ENCODE peak calls at places on chromosomes 1 and 21, in seven cellular contexts. One of them, this sample, is unnamed.

GRCh38 chr1:29473167-29473855 is 237.0 kb downstream of the PTPRU start:
- DNase-seq in K562: no peak
- DNase-seq in SK-N-SH: peak
- DNase-seq in HCT116: no peak
- DNase-seq in HepG2: no peak
- DNase-seq in GM12878: no peak
- DNase-seq in H1: no peak
- DNase-seq in this sample: no peak

GRCh38 chr21:27759820-27760219 is 792.9 kb upstream of the ADAMTS5 start:
- DNase-seq in K562: no peak
- DNase-seq in SK-N-SH: no peak
- DNase-seq in HCT116: no peak
- DNase-seq in HepG2: no peak
- DNase-seq in GM12878: no peak
- DNase-seq in H1: no peak
- DNase-seq in this sample: peak

GRCh38 chr1:162822391-162823200 is 32.1 kb downstream of the HSD17B7 start:
- DNase-seq in K562: no peak
- DNase-seq in SK-N-SH: peak
- DNase-seq in HCT116: peak
- DNase-seq in HepG2: no peak
- DNase-seq in GM12878: no peak
- DNase-seq in H1: peak
- DNase-seq in this sample: peak

GRCh38 chr1:15048437-15048980 is 105.0 kb upstream of the TMEM51 start:
- DNase-seq in K562: no peak
- DNase-seq in SK-N-SH: no peak
- DNase-seq in HCT116: no peak
- DNase-seq in HepG2: no peak
- DNase-seq in GM12878: no peak
- DNase-seq in H1: no peak
- DNase-seq in this sample: no peak

GRCh38 chr1:15833069-15833679 is 14.3 kb upstream of the SPEN start:
- DNase-seq in K562: no peak
- DNase-seq in SK-N-SH: no peak
- DNase-seq in HCT116: peak
- DNase-seq in HepG2: no peak
- DNase-seq in GM12878: no peak
- DNase-seq in H1: no peak
- DNase-seq in this sample: peak

GRCh38 chr1:59506952-59507351 is 210.1 kb downstream of the FGGY start:
- DNase-seq in K562: no peak
- DNase-seq in SK-N-SH: no peak
- DNase-seq in HCT116: no peak
- DNase-seq in HepG2: no peak
- DNase-seq in GM12878: peak
- DNase-seq in H1: no peak
- DNase-seq in this sample: no peak

GRCh38 chr1:26820784-26821269 is 5.7 kb upstream of the ZDHHC18 start:
- DNase-seq in K562: no peak
- DNase-seq in SK-N-SH: no peak
- DNase-seq in HCT116: no peak
- DNase-seq in HepG2: peak
- DNase-seq in GM12878: peak
- DNase-seq in H1: no peak
- DNase-seq in this sample: no peak

GRCh38 chr1:115641762-115642167 is at the start of gene VANGL1:
- DNase-seq in K562: peak
- DNase-seq in SK-N-SH: peak
- DNase-seq in HCT116: no peak
- DNase-seq in HepG2: peak
- DNase-seq in GM12878: no peak
- DNase-seq in H1: no peak
- DNase-seq in this sample: peak

GRCh38 chr1:114353233-114353632 is 157.8 kb downstream of the TRIM33 start:
- DNase-seq in K562: no peak
- DNase-seq in SK-N-SH: peak
- DNase-seq in HCT116: no peak
- DNase-seq in HepG2: peak
- DNase-seq in GM12878: no peak
- DNase-seq in H1: no peak
- DNase-seq in this sample: no peak

GRCh38 chr1:197838836-197839235 is 63.6 kb upstream of the DENND1B start:
- DNase-seq in K562: no peak
- DNase-seq in SK-N-SH: no peak
- DNase-seq in HCT116: peak
- DNase-seq in HepG2: no peak
- DNase-seq in GM12878: no peak
- DNase-seq in H1: no peak
- DNase-seq in this sample: no peak

GRCh38 chr1:197001828-197002227 is 24.5 kb downstream of the CFHR5 start:
- DNase-seq in K562: no peak
- DNase-seq in SK-N-SH: no peak
- DNase-seq in HCT116: no peak
- DNase-seq in HepG2: no peak
- DNase-seq in GM12878: no peak
- DNase-seq in H1: no peak
- DNase-seq in this sample: no peak

GRCh38 chr1:26696191-26696644 is 403 bp downstream of the ARID1A start:
- DNase-seq in K562: peak
- DNase-seq in SK-N-SH: peak
- DNase-seq in HCT116: no peak
- DNase-seq in HepG2: no peak
- DNase-seq in GM12878: no peak
- DNase-seq in H1: no peak
- DNase-seq in this sample: no peak

GRCh38 chr1:156246241-156246761 is 1.6 kb downstream of the PAQR6 start:
- DNase-seq in K562: no peak
- DNase-seq in SK-N-SH: peak
- DNase-seq in HCT116: no peak
- DNase-seq in HepG2: no peak
- DNase-seq in GM12878: no peak
- DNase-seq in H1: no peak
- DNase-seq in this sample: no peak

GRCh38 chr1:22814176-22815042 is 103.8 kb downstream of the EPHB2 start:
- DNase-seq in K562: no peak
- DNase-seq in SK-N-SH: peak
- DNase-seq in HCT116: no peak
- DNase-seq in HepG2: no peak
- DNase-seq in GM12878: no peak
- DNase-seq in H1: no peak
- DNase-seq in this sample: no peak

GRCh38 chr1:228420968-228421826 is 4.5 kb upstream of the TRIM17 start:
- DNase-seq in K562: peak
- DNase-seq in SK-N-SH: no peak
- DNase-seq in HCT116: no peak
- DNase-seq in HepG2: no peak
- DNase-seq in GM12878: no peak
- DNase-seq in H1: no peak
- DNase-seq in this sample: peak

GRCh38 chr21:21232320-21232719 is 234.1 kb downstream of the NCAM2 start:
- DNase-seq in K562: no peak
- DNase-seq in SK-N-SH: peak
- DNase-seq in HCT116: no peak
- DNase-seq in HepG2: no peak
- DNase-seq in GM12878: no peak
- DNase-seq in H1: no peak
- DNase-seq in this sample: peak

GRCh38 chr21:38472709-38473108 is 25.6 kb downstream of the ERG start:
- DNase-seq in K562: no peak
- DNase-seq in SK-N-SH: no peak
- DNase-seq in HCT116: no peak
- DNase-seq in HepG2: no peak
- DNase-seq in GM12878: no peak
- DNase-seq in H1: no peak
- DNase-seq in this sample: no peak

GRCh38 chr1:54312874-54313316 is 93.3 kb downstream of the SSBP3 start:
- DNase-seq in K562: no peak
- DNase-seq in SK-N-SH: peak
- DNase-seq in HCT116: no peak
- DNase-seq in HepG2: peak
- DNase-seq in GM12878: no peak
- DNase-seq in H1: no peak
- DNase-seq in this sample: no peak

GRCh38 chr1:215844266-215844665 is 277.2 kb downstream of the KCTD3 start:
- DNase-seq in K562: no peak
- DNase-seq in SK-N-SH: no peak
- DNase-seq in HCT116: no peak
- DNase-seq in HepG2: no peak
- DNase-seq in GM12878: no peak
- DNase-seq in H1: no peak
- DNase-seq in this sample: no peak

GRCh38 chr1:41608242-41608641 is 123.8 kb upstream of the EDN2 start:
- DNase-seq in K562: no peak
- DNase-seq in SK-N-SH: no peak
- DNase-seq in HCT116: no peak
- DNase-seq in HepG2: no peak
- DNase-seq in GM12878: no peak
- DNase-seq in H1: no peak
- DNase-seq in this sample: no peak

GRCh38 chr21:36473203-36473602 is 6.7 kb downstream of the CLDN14 start:
- DNase-seq in K562: no peak
- DNase-seq in SK-N-SH: no peak
- DNase-seq in HCT116: no peak
- DNase-seq in HepG2: no peak
- DNase-seq in GM12878: no peak
- DNase-seq in H1: no peak
- DNase-seq in this sample: no peak

GRCh38 chr1:3598051-3598471 is 13.2 kb downstream of the MEGF6 start:
- DNase-seq in K562: peak
- DNase-seq in SK-N-SH: no peak
- DNase-seq in HCT116: no peak
- DNase-seq in HepG2: no peak
- DNase-seq in GM12878: no peak
- DNase-seq in H1: no peak
- DNase-seq in this sample: no peak
- TF ChIP-seq JUND in K562: no peak
- TF ChIP-seq JUND in SK-N-SH: no peak
- TF ChIP-seq JUND in HCT116: no peak
- TF ChIP-seq JUND in HepG2: no peak
- TF ChIP-seq JUND in GM12878: no peak
- TF ChIP-seq JUND in H1: no peak
- TF ChIP-seq JUND in this sample: no peak

GRCh38 chr21:45033791-45034555 is 40.4 kb upstream of the ADARB1 start:
- DNase-seq in K562: no peak
- DNase-seq in SK-N-SH: no peak
- DNase-seq in HCT116: no peak
- DNase-seq in HepG2: no peak
- DNase-seq in GM12878: no peak
- DNase-seq in H1: no peak
- DNase-seq in this sample: no peak
- TF ChIP-seq JUND in K562: no peak
- TF ChIP-seq JUND in SK-N-SH: no peak
- TF ChIP-seq JUND in HCT116: no peak
- TF ChIP-seq JUND in HepG2: no peak
- TF ChIP-seq JUND in GM12878: no peak
- TF ChIP-seq JUND in H1: no peak
- TF ChIP-seq JUND in this sample: no peak

GRCh38 chr21:42313501-42313969 is 1.7 kb downstream of the TFF3 start:
- DNase-seq in K562: no peak
- DNase-seq in SK-N-SH: no peak
- DNase-seq in HCT116: no peak
- DNase-seq in HepG2: peak
- DNase-seq in GM12878: no peak
- DNase-seq in H1: no peak
- DNase-seq in this sample: peak

GRCh38 chr21:42314616-42315295 is 453 bp downstream of the TFF3 start:
- DNase-seq in K562: no peak
- DNase-seq in SK-N-SH: no peak
- DNase-seq in HCT116: no peak
- DNase-seq in HepG2: peak
- DNase-seq in GM12878: no peak
- DNase-seq in H1: no peak
- DNase-seq in this sample: no peak

GRCh38 chr21:42311816-42312625 is 3.2 kb downstream of the TFF3 start:
- DNase-seq in K562: no peak
- DNase-seq in SK-N-SH: no peak
- DNase-seq in HCT116: no peak
- DNase-seq in HepG2: no peak
- DNase-seq in GM12878: no peak
- DNase-seq in H1: no peak
- DNase-seq in this sample: no peak

GRCh38 chr21:42311160-42311559 is 4.0 kb downstream of the TFF3 start:
- DNase-seq in K562: no peak
- DNase-seq in SK-N-SH: no peak
- DNase-seq in HCT116: no peak
- DNase-seq in HepG2: no peak
- DNase-seq in GM12878: no peak
- DNase-seq in H1: no peak
- DNase-seq in this sample: no peak

DNA sequence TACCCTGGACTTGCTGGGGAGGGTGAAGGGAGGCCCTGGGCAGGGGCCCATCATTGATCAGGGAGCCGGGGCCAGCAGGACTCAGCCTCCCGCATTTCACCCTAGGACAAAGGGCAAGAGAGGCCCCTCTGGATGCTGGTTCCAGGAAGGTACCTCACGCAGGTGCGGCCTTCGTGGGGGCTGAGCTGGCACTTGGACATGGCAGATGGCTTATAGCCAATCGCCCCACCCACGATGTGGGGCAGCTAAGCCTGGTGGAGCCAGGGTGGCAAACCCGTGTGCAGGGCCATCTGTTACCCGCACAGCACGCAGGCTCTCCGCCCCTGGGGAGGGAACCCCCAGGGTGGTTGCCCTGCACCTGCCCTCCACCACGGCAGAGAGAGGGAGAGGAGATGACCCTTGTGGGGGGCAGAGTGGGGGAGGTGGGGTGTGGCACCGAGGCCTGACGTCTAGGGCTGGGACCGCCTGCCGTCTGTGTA is 2.5 kb downstream of the TFF3 start:
- DNase-seq in K562: no peak
- DNase-seq in SK-N-SH: no peak
- DNase-seq in HCT116: no peak
- DNase-seq in HepG2: no peak
- DNase-seq in GM12878: no peak
- DNase-seq in H1: no peak
- DNase-seq in this sample: no peak
- TF ChIP-seq JUND in K562: no peak
- TF ChIP-seq JUND in SK-N-SH: no peak
- TF ChIP-seq JUND in HCT116: no peak
- TF ChIP-seq JUND in HepG2: no peak
- TF ChIP-seq JUND in GM12878: no peak
- TF ChIP-seq JUND in H1: no peak
- TF ChIP-seq JUND in this sample: no peak

GRCh38 chr1:155064109-155064812 is 721 bp downstream of the EFNA4 start:
- DNase-seq in K562: no peak
- DNase-seq in SK-N-SH: peak
- DNase-seq in HCT116: no peak
- DNase-seq in HepG2: peak
- DNase-seq in GM12878: no peak
- DNase-seq in H1: no peak
- DNase-seq in this sample: peak
- TF ChIP-seq JUND in K562: no peak
- TF ChIP-seq JUND in SK-N-SH: no peak
- TF ChIP-seq JUND in HCT116: no peak
- TF ChIP-seq JUND in HepG2: no peak
- TF ChIP-seq JUND in GM12878: no peak
- TF ChIP-seq JUND in H1: no peak
- TF ChIP-seq JUND in this sample: no peak

This sample was measured in T47D.